ENCODE peak calls at places on chromosomes 12 and 14, in seven cellular contexts. D is right atrium auricular region, K is kidney epithelial cell, O is RWPE2, W is K562, N is GM23248, J is GM06990. U is an unnamed sample. For H3K36me3, the result is how much of the 10 kb centered on the place peaks cover.

GRCh38 chr14:94850332-94851211 is 80.7 kb upstream of the GSC start:
- DNase-seq in D (no peak), K (no peak), O (no peak), W (no peak), N (no peak), J (no peak), U (no peak)

GRCh38 chr12:52912711-52913423 is 8.0 kb upstream of the KRT8 start:
- DNase-seq in D (no peak), K (no peak), O (no peak), W (no peak), N (no peak), J (no peak), U (no peak)

GRCh38 chr14:62947291-62947690 is 98.0 kb downstream of the KCNH5 start:
- DNase-seq in D (no peak), K (no peak), O (no peak), W (no peak), N (no peak), J (no peak), U (no peak)

GRCh38 chr12:96434107-96434506 is 33.9 kb upstream of the CDK17 start:
- DNase-seq in D (no peak), K (no peak), O (no peak), W (no peak), N (peak), J (peak), U (no peak)

GRCh38 chr12:64190140-64190539 is 32.0 kb downstream of the KICS2 start:
- DNase-seq in D (no peak), K (no peak), O (no peak), W (no peak), N (no peak), J (no peak), U (no peak)

GRCh38 chr14:73797540-73797925 is 54.1 kb upstream of the PTGR2 start:
- DNase-seq in D (no peak), K (no peak), O (no peak), W (no peak), N (no peak), J (no peak), U (no peak)

GRCh38 chr12:55687746-55688145 is 20.0 kb downstream of the ITGA7 start:
- DNase-seq in D (no peak), K (no peak), O (no peak), W (no peak), N (no peak), J (no peak), U (no peak)

GRCh38 chr14:22689186-22689585 is 45.0 kb upstream of the OR6J1 start:
- DNase-seq in D (no peak), K (peak), O (peak), W (no peak), N (peak), J (no peak), U (no peak)

GRCh38 chr12:28884861-28885260 is 264.2 kb upstream of the FAR2 start:
- DNase-seq in D (no peak), K (no peak), O (no peak), W (no peak), N (no peak), J (no peak), U (no peak)

GRCh38 chr14:92039073-92039719 is 663 bp downstream of the TRIP11 start:
- DNase-seq in D (no peak), K (peak), O (peak), W (peak), N (peak), J (no peak), U (peak)

GRCh38 chr14:54632452-54632851 is 65.5 kb downstream of the SAMD4A start:
- DNase-seq in D (no peak), K (no peak), O (no peak), W (no peak), N (no peak), J (no peak), U (no peak)

GRCh38 chr14:62126885-62127478 is 364.8 kb downstream of the SNAPC1 start:
- DNase-seq in D (no peak), K (peak), O (no peak), W (peak), N (peak), J (no peak), U (no peak)

GRCh38 chr12:116939734-116940133 is 29.0 kb downstream of the FBXW8 start:
- DNase-seq in D (no peak), K (no peak), O (no peak), W (no peak), N (no peak), J (no peak), U (no peak)

GRCh38 chr12:5873341-5873919 is 71.6 kb downstream of the ANO2 start:
- DNase-seq in D (no peak), K (no peak), O (no peak), W (no peak), N (no peak), J (no peak), U (no peak)

GRCh38 chr12:93802698-93803097 is 125.5 kb downstream of the CRADD start:
- DNase-seq in D (no peak), K (no peak), O (no peak), W (no peak), N (peak), J (no peak), U (no peak)

GRCh38 chr14:96176811-96177211 is 27.8 kb upstream of the BDKRB2 start:
- DNase-seq in D (peak), K (no peak), O (no peak), W (no peak), N (peak), J (no peak), U (peak)

GRCh38 chr12:47414511-47414910 is 291.3 kb downstream of the RPAP3 start:
- DNase-seq in D (no peak), K (no peak), O (no peak), W (no peak), N (no peak), J (no peak), U (no peak)

GRCh38 chr12:124160102-124160501 is 134.8 kb upstream of the RFLNA start:
- DNase-seq in D (no peak), K (no peak), O (no peak), W (no peak), N (no peak), J (no peak), U (no peak)

GRCh38 chr12:89567691-89568239 is 41.9 kb upstream of the POC1B start:
- DNase-seq in D (no peak), K (no peak), O (no peak), W (no peak), N (no peak), J (no peak), U (no peak)

GRCh38 chr14:98077176-98077575 is 1194.8 kb downstream of the BCL11B start:
- DNase-seq in D (no peak), K (no peak), O (peak), W (no peak), N (no peak), J (no peak), U (no peak)

GRCh38 chr12:105272152-105272551 is 36.2 kb upstream of the APPL2 start:
- DNase-seq in D (no peak), K (no peak), O (no peak), W (no peak), N (no peak), J (no peak), U (no peak)
- H3K36me3 ChIP-seq in D (under half), K (under half), O (under half), W (under half), N (under half), J (under half), U (under half)

GRCh38 chr12:53972722-53973092 is 219 bp upstream of the HOXC11 start:
- DNase-seq in D (no peak), K (no peak), O (no peak), W (no peak), N (no peak), J (no peak), U (no peak)
- H3K36me3 ChIP-seq in D (under half), K (under half), O (under half), W (under half), N (under half), J (under half), U (under half)

DNA sequence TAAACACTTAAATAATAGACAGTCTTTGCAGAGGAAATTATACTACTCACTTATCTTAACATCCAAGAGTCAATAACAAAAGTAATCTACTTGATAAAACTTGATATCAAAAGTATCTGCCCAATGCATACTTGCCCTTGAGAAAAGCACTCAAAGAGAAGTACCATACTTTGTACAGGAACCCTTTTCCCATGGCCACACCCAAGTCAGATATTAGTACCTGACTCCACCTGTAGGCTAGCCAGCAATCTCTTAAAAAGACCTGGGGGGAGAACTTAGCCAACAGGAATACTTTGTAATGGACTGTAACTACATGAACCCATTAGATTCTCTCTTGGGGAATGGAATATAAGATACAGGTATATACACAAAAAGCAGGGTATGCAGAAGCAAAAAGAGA is 99.6 kb upstream of the HECTD1 start:
- DNase-seq in D (no peak), K (no peak), O (no peak), W (no peak), N (no peak), J (no peak), U (no peak)
- H3K36me3 ChIP-seq in D (half or more), K (under half), O (under half), W (under half), N (half or more), J (under half), U (under half)

GRCh38 chr14:53055003-53055402 is 98.1 kb downstream of the DDHD1 start:
- DNase-seq in D (no peak), K (no peak), O (no peak), W (peak), N (peak), J (peak), U (no peak)
- H3K36me3 ChIP-seq in D (under half), K (under half), O (under half), W (under half), N (under half), J (under half), U (under half)

GRCh38 chr12:50984899-50985298 is 32.6 kb downstream of the HIGD1C start:
- DNase-seq in D (no peak), K (no peak), O (no peak), W (no peak), N (peak), J (no peak), U (no peak)

GRCh38 chr12:50985322-50985721 is 33.0 kb downstream of the HIGD1C start:
- DNase-seq in D (peak), K (no peak), O (no peak), W (no peak), N (peak), J (no peak), U (peak)

GRCh38 chr12:50988051-50988450 is 35.7 kb downstream of the HIGD1C start:
- DNase-seq in D (no peak), K (no peak), O (no peak), W (no peak), N (peak), J (no peak), U (no peak)

GRCh38 chr12:50988871-50989270 is 36.5 kb downstream of the HIGD1C start:
- DNase-seq in D (no peak), K (no peak), O (no peak), W (no peak), N (no peak), J (no peak), U (no peak)

GRCh38 chr12:50986961-50987737 is 34.8 kb downstream of the HIGD1C start:
- DNase-seq in D (peak), K (no peak), O (no peak), W (peak), N (peak), J (peak), U (peak)
- H3K36me3 ChIP-seq in D (under half), K (under half), O (under half), W (half or more), N (under half), J (under half), U (under half)